ENCODE peak calls at places on chromosomes 5 and 9, in eight cellular contexts. One of them, this sample, is unnamed.

GRCh38 chr5:159049844-159050318 is 49.8 kb downstream of the EBF1 start:
- DNase-seq in pancreas: no peak
- DNase-seq in adrenal gland: no peak
- DNase-seq in CD8-positive, alpha-beta memory T cell: no peak
- DNase-seq in GM23338: peak; percentile 51
- DNase-seq in fibroblast of lung: peak; percentile 83
- DNase-seq in left lung: no peak
- DNase-seq in PC-3: peak; percentile 33
- DNase-seq in this sample: no peak

GRCh38 chr5:91339053-91339710 is 43.9 kb downstream of the ARRDC3 start:
- DNase-seq in pancreas: no peak
- DNase-seq in GM23338: peak; percentile 52
- DNase-seq in left lung: no peak
- DNase-seq in CD8-positive, alpha-beta memory T cell: no peak
- DNase-seq in fibroblast of lung: peak; percentile 33
- DNase-seq in PC-3: no peak
- DNase-seq in adrenal gland: no peak
- DNase-seq in this sample: no peak

GRCh38 chr5:124289122-124289521 is 457.3 kb downstream of the ZNF608 start:
- DNase-seq in left lung: no peak
- DNase-seq in pancreas: peak; percentile 86
- DNase-seq in adrenal gland: no peak
- DNase-seq in GM23338: no peak
- DNase-seq in fibroblast of lung: no peak
- DNase-seq in CD8-positive, alpha-beta memory T cell: no peak
- DNase-seq in PC-3: no peak
- DNase-seq in this sample: no peak

GRCh38 chr9:19969721-19970120 is 180.9 kb upstream of the SLC24A2 start:
- DNase-seq in GM23338: no peak
- DNase-seq in adrenal gland: no peak
- DNase-seq in pancreas: no peak
- DNase-seq in PC-3: no peak
- DNase-seq in CD8-positive, alpha-beta memory T cell: no peak
- DNase-seq in fibroblast of lung: no peak
- DNase-seq in left lung: no peak
- DNase-seq in this sample: no peak

GRCh38 chr9:133203506-133204075 is 5.5 kb downstream of the OBP2B start:
- DNase-seq in left lung: no peak
- DNase-seq in PC-3: no peak
- DNase-seq in CD8-positive, alpha-beta memory T cell: no peak
- DNase-seq in fibroblast of lung: no peak
- DNase-seq in adrenal gland: no peak
- DNase-seq in GM23338: no peak
- DNase-seq in pancreas: no peak
- DNase-seq in this sample: no peak

GRCh38 chr9:98502976-98503325 is 205.8 kb downstream of the GABBR2 start:
- DNase-seq in PC-3: no peak
- DNase-seq in left lung: no peak
- DNase-seq in pancreas: no peak
- DNase-seq in GM23338: peak; percentile 37
- DNase-seq in fibroblast of lung: peak; percentile 48
- DNase-seq in adrenal gland: no peak
- DNase-seq in CD8-positive, alpha-beta memory T cell: no peak
- DNase-seq in this sample: no peak

GRCh38 chr9:120855827-120856636 is 13.3 kb upstream of the PSMD5 start:
- DNase-seq in adrenal gland: no peak
- DNase-seq in PC-3: no peak
- DNase-seq in pancreas: no peak
- DNase-seq in CD8-positive, alpha-beta memory T cell: no peak
- DNase-seq in fibroblast of lung: no peak
- DNase-seq in left lung: no peak
- DNase-seq in GM23338: no peak
- DNase-seq in this sample: no peak

GRCh38 chr9:84189901-84190300 is 150.7 kb downstream of the SLC28A3 start:
- DNase-seq in left lung: no peak
- DNase-seq in PC-3: no peak
- DNase-seq in GM23338: no peak
- DNase-seq in pancreas: no peak
- DNase-seq in CD8-positive, alpha-beta memory T cell: no peak
- DNase-seq in fibroblast of lung: no peak
- DNase-seq in adrenal gland: no peak
- DNase-seq in this sample: no peak

GRCh38 chr9:38016375-38017120 is 52.5 kb downstream of the SHB start:
- DNase-seq in PC-3: peak; percentile 39
- DNase-seq in CD8-positive, alpha-beta memory T cell: no peak
- DNase-seq in pancreas: no peak
- DNase-seq in GM23338: no peak
- DNase-seq in fibroblast of lung: no peak
- DNase-seq in left lung: no peak
- DNase-seq in adrenal gland: no peak
- DNase-seq in this sample: no peak

GRCh38 chr9:95935861-95936578 is 60.5 kb downstream of the ERCC6L2 start:
- DNase-seq in adrenal gland: no peak
- DNase-seq in CD8-positive, alpha-beta memory T cell: no peak
- DNase-seq in GM23338: no peak
- DNase-seq in left lung: no peak
- DNase-seq in PC-3: no peak
- DNase-seq in pancreas: no peak
- DNase-seq in fibroblast of lung: no peak
- DNase-seq in this sample: no peak

GRCh38 chr5:122723606-122724352 is 51.1 kb upstream of the SNX2 start:
- DNase-seq in left lung: no peak
- DNase-seq in fibroblast of lung: peak; percentile 85
- DNase-seq in PC-3: peak; percentile 79
- DNase-seq in adrenal gland: no peak
- DNase-seq in GM23338: peak; percentile 23
- DNase-seq in CD8-positive, alpha-beta memory T cell: no peak
- DNase-seq in pancreas: no peak
- DNase-seq in this sample: no peak

GRCh38 chr9:130927995-130928900 is 10.8 kb downstream of the FIBCD1 start:
- DNase-seq in adrenal gland: peak; percentile 84
- DNase-seq in left lung: peak; percentile 24
- DNase-seq in pancreas: peak; percentile 89
- DNase-seq in CD8-positive, alpha-beta memory T cell: no peak
- DNase-seq in fibroblast of lung: peak; percentile 62
- DNase-seq in GM23338: no peak
- DNase-seq in PC-3: peak; percentile 92
- DNase-seq in this sample: no peak

DNA sequence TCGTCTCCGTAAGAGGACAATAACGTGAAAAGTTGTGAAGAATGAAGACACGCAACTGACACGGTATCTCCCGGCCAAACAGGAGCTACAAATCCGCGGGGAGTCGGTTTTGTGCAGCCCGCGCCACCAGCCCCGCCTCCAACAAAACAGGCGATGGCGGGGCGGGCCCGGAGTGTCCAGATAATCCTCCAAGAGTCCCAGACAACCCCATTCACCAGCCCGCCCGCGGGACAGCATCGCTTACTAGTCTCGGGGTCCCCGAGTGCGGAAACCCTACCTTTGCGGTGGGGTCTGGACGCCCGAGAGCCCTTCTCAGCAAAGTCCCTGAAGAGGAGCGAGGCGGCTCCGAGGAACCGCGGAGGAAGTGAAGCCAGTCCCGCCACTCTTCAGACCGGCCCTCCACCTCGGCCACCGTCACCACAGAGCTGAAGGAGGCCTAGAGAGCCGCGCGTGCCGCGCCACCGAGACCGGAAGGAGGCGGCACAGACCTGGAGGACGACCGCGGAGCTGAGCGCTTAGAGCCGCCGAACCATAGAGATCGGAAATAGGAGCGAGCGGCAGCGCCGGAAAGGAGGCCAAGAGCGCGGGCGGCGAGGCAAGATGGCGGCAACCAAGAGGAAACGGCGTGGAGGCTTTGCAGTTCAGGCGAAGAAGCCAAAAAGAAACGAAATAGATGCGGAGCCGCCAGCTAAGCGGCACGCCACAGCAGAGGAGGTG is at the start of the genes BRIX1 and RAD1:
- DNase-seq in adrenal gland: peak; percentile 96
- DNase-seq in fibroblast of lung: peak; percentile 98
- DNase-seq in CD8-positive, alpha-beta memory T cell: peak; percentile 89
- DNase-seq in PC-3: peak; percentile 97
- DNase-seq in pancreas: peak; percentile 98
- DNase-seq in GM23338: peak; percentile 98
- DNase-seq in left lung: peak; percentile 100
- DNase-seq in this sample: peak; percentile 88
- H3K36me3 ChIP-seq in adrenal gland: no peaks in the 10 kb centered on the region
- H3K36me3 ChIP-seq in fibroblast of lung: peaks cover 8% of the 10 kb centered on the region
- H3K36me3 ChIP-seq in CD8-positive, alpha-beta memory T cell: peaks cover 19% of the 10 kb centered on the region
- H3K36me3 ChIP-seq in PC-3: peaks cover 31% of the 10 kb centered on the region
- H3K36me3 ChIP-seq in pancreas: peaks cover 21% of the 10 kb centered on the region
- H3K36me3 ChIP-seq in GM23338: peaks cover 48% of the 10 kb centered on the region
- H3K36me3 ChIP-seq in left lung: peaks cover 34% of the 10 kb centered on the region
- H3K36me3 ChIP-seq in this sample: peaks cover 7% of the 10 kb centered on the region

GRCh38 chr5:179623001-179623905 is at the start of gene HNRNPH1:
- DNase-seq in PC-3: peak; percentile 95
- DNase-seq in adrenal gland: peak; percentile 98
- DNase-seq in pancreas: peak; percentile 100
- DNase-seq in left lung: peak; percentile 98
- DNase-seq in GM23338: peak; percentile 97
- DNase-seq in CD8-positive, alpha-beta memory T cell: peak; percentile 97
- DNase-seq in fibroblast of lung: peak; percentile 99
- DNase-seq in this sample: peak; percentile 95

GRCh38 chr5:179620703-179621350 is 2.6 kb downstream of the HNRNPH1 start:
- DNase-seq in GM23338: no peak
- DNase-seq in CD8-positive, alpha-beta memory T cell: no peak
- DNase-seq in pancreas: no peak
- DNase-seq in fibroblast of lung: no peak
- DNase-seq in PC-3: no peak
- DNase-seq in left lung: no peak
- DNase-seq in adrenal gland: no peak
- DNase-seq in this sample: no peak

GRCh38 chr5:179621551-179621971 is 1.9 kb downstream of the HNRNPH1 start:
- DNase-seq in PC-3: no peak
- DNase-seq in adrenal gland: no peak
- DNase-seq in left lung: no peak
- DNase-seq in pancreas: no peak
- DNase-seq in GM23338: no peak
- DNase-seq in fibroblast of lung: no peak
- DNase-seq in CD8-positive, alpha-beta memory T cell: no peak
- DNase-seq in this sample: no peak

GRCh38 chr5:179624841-179625271 is 1.4 kb upstream of the HNRNPH1 start:
- DNase-seq in PC-3: no peak
- DNase-seq in GM23338: no peak
- DNase-seq in fibroblast of lung: no peak
- DNase-seq in pancreas: peak; percentile 26
- DNase-seq in adrenal gland: no peak
- DNase-seq in CD8-positive, alpha-beta memory T cell: no peak
- DNase-seq in left lung: no peak
- DNase-seq in this sample: no peak

GRCh38 chr5:179623906-179624741 is 653 bp upstream of the HNRNPH1 start:
- DNase-seq in pancreas: peak; percentile 81
- DNase-seq in left lung: peak; percentile 86
- DNase-seq in adrenal gland: peak; percentile 52
- DNase-seq in CD8-positive, alpha-beta memory T cell: peak; percentile 22
- DNase-seq in GM23338: peak; percentile 86
- DNase-seq in fibroblast of lung: peak; percentile 85
- DNase-seq in PC-3: peak; percentile 71
- DNase-seq in this sample: no peak
- H3K36me3 ChIP-seq in pancreas: peaks cover 30% of the 10 kb centered on the region
- H3K36me3 ChIP-seq in left lung: peaks cover 27% of the 10 kb centered on the region
- H3K36me3 ChIP-seq in adrenal gland: no peaks in the 10 kb centered on the region
- H3K36me3 ChIP-seq in CD8-positive, alpha-beta memory T cell: peaks cover 25% of the 10 kb centered on the region
- H3K36me3 ChIP-seq in GM23338: peaks cover 34% of the 10 kb centered on the region
- H3K36me3 ChIP-seq in fibroblast of lung: peaks cover 2% of the 10 kb centered on the region
- H3K36me3 ChIP-seq in PC-3: peaks cover 35% of the 10 kb centered on the region
- H3K36me3 ChIP-seq in this sample: peaks cover 33% of the 10 kb centered on the region

GRCh38 chr9:136455043-136456002 is 15.7 kb upstream of the INPP5E start:
- DNase-seq in pancreas: no peak
- DNase-seq in GM23338: no peak
- DNase-seq in left lung: peak; percentile 75
- DNase-seq in PC-3: no peak
- DNase-seq in fibroblast of lung: no peak
- DNase-seq in CD8-positive, alpha-beta memory T cell: no peak
- DNase-seq in adrenal gland: no peak
- DNase-seq in this sample: no peak

GRCh38 chr9:136453326-136453725 is 13.7 kb upstream of the INPP5E start:
- DNase-seq in CD8-positive, alpha-beta memory T cell: no peak
- DNase-seq in pancreas: no peak
- DNase-seq in GM23338: no peak
- DNase-seq in left lung: no peak
- DNase-seq in PC-3: no peak
- DNase-seq in fibroblast of lung: no peak
- DNase-seq in adrenal gland: no peak
- DNase-seq in this sample: no peak

GRCh38 chr9:136454026-136454796 is 14.6 kb upstream of the INPP5E start:
- DNase-seq in pancreas: no peak
- DNase-seq in PC-3: no peak
- DNase-seq in left lung: no peak
- DNase-seq in fibroblast of lung: no peak
- DNase-seq in CD8-positive, alpha-beta memory T cell: no peak
- DNase-seq in adrenal gland: no peak
- DNase-seq in GM23338: no peak
- DNase-seq in this sample: no peak

GRCh38 chr9:136457326-136457725 is 17.7 kb upstream of the INPP5E start:
- DNase-seq in PC-3: no peak
- DNase-seq in CD8-positive, alpha-beta memory T cell: no peak
- DNase-seq in left lung: no peak
- DNase-seq in pancreas: no peak
- DNase-seq in GM23338: no peak
- DNase-seq in adrenal gland: no peak
- DNase-seq in fibroblast of lung: no peak
- DNase-seq in this sample: no peak

DNA sequence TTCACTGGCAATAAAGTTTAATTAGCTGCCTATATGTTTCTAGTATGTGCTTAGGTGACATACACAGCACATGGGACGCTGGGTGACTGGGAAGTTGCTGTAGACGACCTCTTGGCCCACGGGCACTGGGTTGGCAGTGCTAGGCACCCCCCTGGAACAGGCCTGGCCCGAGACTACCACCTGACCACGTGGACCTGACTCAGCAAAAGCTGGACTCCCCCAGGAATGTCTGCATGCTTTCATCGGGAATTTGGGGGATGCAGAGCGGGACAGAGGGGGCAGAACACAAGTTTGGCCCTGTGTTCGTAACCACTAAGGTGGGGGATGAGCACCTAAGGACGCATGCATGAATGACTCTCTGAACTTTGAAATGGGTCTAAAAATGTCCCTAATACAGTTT is 16.6 kb upstream of the INPP5E start:
- DNase-seq in pancreas: no peak
- DNase-seq in left lung: no peak
- DNase-seq in fibroblast of lung: no peak
- DNase-seq in GM23338: no peak
- DNase-seq in PC-3: no peak
- DNase-seq in CD8-positive, alpha-beta memory T cell: no peak
- DNase-seq in adrenal gland: no peak
- DNase-seq in this sample: no peak
- H3K36me3 ChIP-seq in pancreas: peaks cover 86% of the 10 kb centered on the region
- H3K36me3 ChIP-seq in left lung: peaks cover 100% of the 10 kb centered on the region
- H3K36me3 ChIP-seq in fibroblast of lung: peaks cover 48% of the 10 kb centered on the region
- H3K36me3 ChIP-seq in GM23338: peaks cover 27% of the 10 kb centered on the region
- H3K36me3 ChIP-seq in PC-3: peaks cover 16% of the 10 kb centered on the region
- H3K36me3 ChIP-seq in CD8-positive, alpha-beta memory T cell: peaks cover 71% of the 10 kb centered on the region
- H3K36me3 ChIP-seq in adrenal gland: no peaks in the 10 kb centered on the region
- H3K36me3 ChIP-seq in this sample: peaks cover 69% of the 10 kb centered on the region

DNA sequence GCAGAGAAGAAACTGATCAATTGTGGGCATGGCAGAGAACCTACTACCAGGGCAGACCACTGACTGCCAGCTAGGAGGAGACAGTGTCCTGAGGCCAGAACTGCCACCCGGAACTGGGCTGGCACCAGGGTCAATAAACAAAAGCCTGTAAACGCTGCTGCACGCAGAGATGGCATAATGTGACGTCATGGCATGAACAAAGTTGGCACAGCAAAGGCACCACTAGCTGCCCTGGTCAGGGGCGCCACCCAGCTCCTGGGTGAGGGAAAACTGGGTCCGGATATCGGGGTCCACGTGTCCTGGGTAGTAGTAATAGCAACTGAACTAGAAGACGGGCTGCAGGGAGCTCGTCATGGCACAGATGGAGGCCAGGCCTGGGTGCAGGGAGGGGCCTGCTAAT is 32.1 kb downstream of the DYNC2I2 start:
- DNase-seq in PC-3: no peak
- DNase-seq in fibroblast of lung: no peak
- DNase-seq in left lung: peak; percentile 50
- DNase-seq in pancreas: peak; percentile 38
- DNase-seq in GM23338: no peak
- DNase-seq in CD8-positive, alpha-beta memory T cell: no peak
- DNase-seq in adrenal gland: no peak
- DNase-seq in this sample: no peak
- H3K36me3 ChIP-seq in PC-3: peaks cover 14% of the 10 kb centered on the region
- H3K36me3 ChIP-seq in fibroblast of lung: peaks cover 55% of the 10 kb centered on the region
- H3K36me3 ChIP-seq in left lung: peaks cover 100% of the 10 kb centered on the region
- H3K36me3 ChIP-seq in pancreas: peaks cover 62% of the 10 kb centered on the region
- H3K36me3 ChIP-seq in GM23338: peaks cover 27% of the 10 kb centered on the region
- H3K36me3 ChIP-seq in CD8-positive, alpha-beta memory T cell: peaks cover 71% of the 10 kb centered on the region
- H3K36me3 ChIP-seq in adrenal gland: no peaks in the 10 kb centered on the region
- H3K36me3 ChIP-seq in this sample: peaks cover 100% of the 10 kb centered on the region

This sample was measured in esophagus squamous epithelium.